ENCODE peak calls at places on chromosome 11, in five cellular contexts. W is uterus, Q is GM23338, I is sigmoid colon, H is adrenal gland. M is an unnamed sample. For H3K4me1, the result is how much of the 10 kb centered on the place peaks cover.

GRCh38 chr11:94449029-94449428 is 44.6 kb downstream of the MRE11 start:
- DNase-seq in W (no peak), Q (no peak), I (no peak), H (no peak), M (no peak)

GRCh38 chr11:8988329-8989234 is 15.2 kb downstream of the NRIP3 start:
- DNase-seq in W (no peak), Q (no peak), I (no peak), H (no peak), M (no peak)

GRCh38 chr11:119785131-119785530 is 56.1 kb upstream of the NECTIN1 start:
- DNase-seq in W (no peak), Q (no peak), I (no peak), H (no peak), M (no peak)

GRCh38 chr11:124174001-124174400 is 9.1 kb upstream of the OR10D3 start:
- DNase-seq in W (no peak), Q (peak), I (no peak), H (no peak), M (no peak)

GRCh38 chr11:104531075-104531474 is 367.1 kb upstream of the PDGFD start:
- DNase-seq in W (no peak), Q (peak), I (no peak), H (no peak), M (no peak)

GRCh38 chr11:15097411-15097810 is 17.3 kb upstream of the INSC start:
- DNase-seq in W (no peak), Q (no peak), I (no peak), H (no peak), M (no peak)

GRCh38 chr11:64276653-64277431 is 7.6 kb downstream of the BAD start:
- DNase-seq in W (no peak), Q (no peak), I (no peak), H (no peak), M (no peak)

GRCh38 chr11:9386901-9387300 is 2.4 kb downstream of the IPO7 start:
- DNase-seq in W (no peak), Q (no peak), I (no peak), H (no peak), M (no peak)

GRCh38 chr11:66743271-66743968 is 14.4 kb upstream of the SPTBN2 start:
- DNase-seq in W (no peak), Q (peak), I (no peak), H (peak), M (no peak)

GRCh38 chr11:86523738-86524602 is 148.4 kb downstream of the ME3 start:
- DNase-seq in W (no peak), Q (no peak), I (no peak), H (peak), M (no peak)

GRCh38 chr11:99015634-99016454 is 4.9 kb upstream of the CNTN5 start:
- DNase-seq in W (no peak), Q (peak), I (no peak), H (no peak), M (no peak)

GRCh38 chr11:13362596-13363109 is 85.1 kb downstream of the BMAL1 start:
- DNase-seq in W (no peak), Q (no peak), I (no peak), H (no peak), M (no peak)

GRCh38 chr11:20156876-20157613 is 3.2 kb downstream of the DBX1 start:
- DNase-seq in W (no peak), Q (peak), I (no peak), H (no peak), M (no peak)

GRCh38 chr11:119189393-119189792 is 4.1 kb downstream of the NHERF4 start:
- DNase-seq in W (no peak), Q (peak), I (no peak), H (no peak), M (no peak)

GRCh38 chr11:58739725-58740430 is 8.1 kb upstream of the GLYAT start:
- DNase-seq in W (no peak), Q (no peak), I (no peak), H (no peak), M (no peak)

GRCh38 chr11:57315491-57315890 is 9.3 kb downstream of the TNKS1BP1 start:
- DNase-seq in W (no peak), Q (peak), I (no peak), H (peak), M (no peak)

GRCh38 chr11:1561266-1561665 is 10.8 kb downstream of the DUSP8 start:
- DNase-seq in W (no peak), Q (no peak), I (no peak), H (no peak), M (no peak)

GRCh38 chr11:130095326-130095725 is 25.6 kb downstream of the APLP2 start:
- DNase-seq in W (no peak), Q (no peak), I (no peak), H (no peak), M (no peak)

GRCh38 chr11:33732176-33732575 is 4.0 kb downstream of the CD59 start:
- DNase-seq in W (no peak), Q (peak), I (no peak), H (no peak), M (no peak)

GRCh38 chr11:59197990-59198389 is 14.7 kb downstream of the MPEG1 start:
- DNase-seq in W (peak), Q (no peak), I (peak), H (peak), M (peak)

GRCh38 chr11:69828276-69828970 is 9.2 kb upstream of the FGF3 start:
- DNase-seq in W (no peak), Q (no peak), I (peak), H (no peak), M (no peak)

GRCh38 chr11:34316347-34317037 is 41.3 kb downstream of the ABTB2 start:
- DNase-seq in W (no peak), Q (no peak), I (no peak), H (no peak), M (no peak)

GRCh38 chr11:45205978-45206377 is 59.5 kb downstream of the PRDM11 start:
- DNase-seq in W (no peak), Q (no peak), I (no peak), H (no peak), M (no peak)
- H3K4me3 ChIP-seq in W (no peak), Q (no peak), I (no peak), H (no peak), M (no peak)

DNA sequence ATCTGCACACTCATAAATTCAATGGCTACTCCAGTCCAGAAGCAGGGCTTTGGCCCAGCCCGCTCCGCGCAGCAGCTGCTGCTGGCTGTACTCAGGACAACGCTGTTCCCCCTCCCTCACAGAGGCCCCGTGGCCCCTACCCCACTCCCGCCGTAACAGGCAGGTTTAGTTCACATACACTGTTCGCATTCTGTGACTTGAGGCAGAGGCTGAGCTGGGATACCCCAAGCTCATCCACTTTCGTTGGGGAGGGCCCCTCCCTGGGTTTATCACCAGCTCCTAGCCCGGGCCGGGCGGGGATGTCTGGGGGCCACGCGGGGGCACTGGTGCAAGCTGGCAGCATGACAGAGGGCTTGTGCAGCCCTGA is 52.4 kb downstream of the SYT13 start:
- DNase-seq in W (no peak), Q (no peak), I (peak), H (no peak), M (no peak)
- TF ChIP-seq CTCF in W (no peak), Q (no peak), I (no peak), H (no peak), M (no peak)

GRCh38 chr11:44600739-44601416 is 35.4 kb downstream of the CD82 start:
- DNase-seq in W (no peak), Q (peak), I (no peak), H (no peak), M (no peak)
- H3K4me1 ChIP-seq in W (under half), Q (under half), I (half or more), H (under half), M (half or more)

DNA sequence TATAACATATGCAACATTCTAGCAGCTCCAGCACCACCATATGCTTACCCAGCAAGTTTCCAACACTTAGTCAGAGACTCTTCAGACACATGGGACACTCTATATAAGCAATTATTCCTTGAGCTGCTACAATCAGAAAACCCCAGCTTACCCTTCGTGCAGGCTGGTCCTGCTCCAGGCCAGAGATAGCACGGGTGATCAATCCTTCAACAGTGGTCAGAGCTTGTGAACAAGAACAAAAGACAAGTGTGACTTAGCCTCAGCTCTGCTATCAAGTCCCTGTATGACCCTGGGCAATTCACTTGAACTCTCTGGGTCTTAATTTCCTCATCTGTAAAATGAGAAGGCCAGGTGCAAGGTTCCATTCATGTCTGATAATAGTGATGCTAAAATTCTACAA is 1.5 kb downstream of the ZPR1 start:
- DNase-seq in W (no peak), Q (no peak), I (no peak), H (no peak), M (no peak)
- H3K4me3 ChIP-seq in W (no peak), Q (no peak), I (no peak), H (no peak), M (peak)

M was measured in thoracic aorta.